ENCODE peak calls at places on chromosomes 11 and 22, in six cellular contexts. F is WTC11, C is K562, U is H1, E is HepG2, W is GM12878. H is an unnamed sample.

GRCh38 chr11:68008381-68009337 is 1.5 kb upstream of the ALDH3B1 start:
- DNase-seq in E (no peak), F (no peak), C (no peak), W (no peak), U (no peak), H (no peak)

GRCh38 chr22:46250783-46251125 is 661 bp upstream of the CDPF1 start:
- DNase-seq in U (no peak), E (no peak), W (no peak), F (peak), C (peak), H (no peak)

GRCh38 chr11:127609025-127609788 is 608.6 kb upstream of the KIRREL3 start:
- DNase-seq in E (no peak), U (no peak), F (no peak), C (no peak), W (no peak), H (no peak)

GRCh38 chr22:20009018-20009482 is 7.6 kb downstream of the ARVCF start:
- DNase-seq in C (no peak), W (no peak), U (no peak), F (no peak), E (no peak), H (no peak)

GRCh38 chr11:12235945-12236743 is 125.8 kb downstream of the MICAL2 start:
- DNase-seq in C (peak), U (no peak), F (no peak), E (peak), W (peak), H (peak)

GRCh38 chr22:30423296-30423958 is 2.1 kb upstream of the MTFP1 start:
- DNase-seq in U (no peak), C (no peak), W (no peak), E (no peak), F (peak), H (no peak)

GRCh38 chr11:44186531-44186930 is 91.1 kb downstream of the EXT2 start:
- DNase-seq in C (no peak), E (no peak), F (no peak), W (no peak), U (no peak), H (no peak)

GRCh38 chr11:72280726-72281315 is 36.8 kb upstream of the PHOX2A start:
- DNase-seq in C (no peak), F (no peak), W (no peak), E (no peak), U (no peak), H (no peak)

GRCh38 chr22:20220629-20221026 is 47.5 kb downstream of the RTN4R start:
- DNase-seq in E (no peak), W (no peak), U (no peak), C (no peak), F (no peak), H (no peak)

DNA sequence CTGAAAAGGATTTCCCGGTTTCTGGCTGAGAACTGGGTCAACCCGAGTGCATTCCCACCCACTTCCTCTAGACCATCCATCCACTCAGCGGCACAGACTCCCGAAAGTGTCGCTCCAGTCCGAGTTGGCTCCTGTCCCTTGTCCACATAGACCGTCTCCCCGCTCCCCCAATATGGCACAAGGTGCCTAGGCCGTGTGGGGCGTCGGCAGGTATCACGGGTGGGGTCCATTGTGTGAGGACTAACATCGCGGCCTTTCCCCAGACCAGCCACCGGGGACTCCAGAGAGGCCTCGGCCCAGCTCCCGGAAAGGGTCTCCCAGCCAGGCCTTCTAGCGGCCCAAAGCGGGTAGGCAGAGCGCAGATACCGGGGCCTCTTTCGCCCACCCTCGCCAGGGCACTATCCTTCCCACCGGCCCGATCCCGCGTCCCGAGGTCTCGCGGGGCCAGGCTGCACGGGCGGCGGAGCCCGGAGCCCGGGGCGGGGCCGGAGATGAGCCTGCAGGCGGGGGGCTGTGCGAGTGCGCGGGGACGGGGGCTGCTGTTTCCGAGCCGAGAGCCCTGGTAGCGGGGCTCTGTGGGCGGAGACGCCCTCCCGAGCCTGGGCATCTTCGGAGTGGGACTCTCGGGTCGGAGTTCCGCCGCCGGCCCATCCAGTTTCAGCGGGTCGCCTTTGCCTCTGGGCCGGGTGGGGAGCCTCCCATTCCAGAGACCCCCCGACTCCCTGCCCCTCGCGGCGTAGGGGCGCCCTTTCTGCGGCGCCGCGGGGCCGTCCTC is 21.1 kb downstream of the SERPINH1 start:
- DNase-seq in E (no peak), W (no peak), U (no peak), F (peak), C (peak), H (no peak)
- TF ChIP-seq ATF3 in E (no peak), W (no peak), U (no peak), F (no peak), C (no peak), H (no peak)

DNA sequence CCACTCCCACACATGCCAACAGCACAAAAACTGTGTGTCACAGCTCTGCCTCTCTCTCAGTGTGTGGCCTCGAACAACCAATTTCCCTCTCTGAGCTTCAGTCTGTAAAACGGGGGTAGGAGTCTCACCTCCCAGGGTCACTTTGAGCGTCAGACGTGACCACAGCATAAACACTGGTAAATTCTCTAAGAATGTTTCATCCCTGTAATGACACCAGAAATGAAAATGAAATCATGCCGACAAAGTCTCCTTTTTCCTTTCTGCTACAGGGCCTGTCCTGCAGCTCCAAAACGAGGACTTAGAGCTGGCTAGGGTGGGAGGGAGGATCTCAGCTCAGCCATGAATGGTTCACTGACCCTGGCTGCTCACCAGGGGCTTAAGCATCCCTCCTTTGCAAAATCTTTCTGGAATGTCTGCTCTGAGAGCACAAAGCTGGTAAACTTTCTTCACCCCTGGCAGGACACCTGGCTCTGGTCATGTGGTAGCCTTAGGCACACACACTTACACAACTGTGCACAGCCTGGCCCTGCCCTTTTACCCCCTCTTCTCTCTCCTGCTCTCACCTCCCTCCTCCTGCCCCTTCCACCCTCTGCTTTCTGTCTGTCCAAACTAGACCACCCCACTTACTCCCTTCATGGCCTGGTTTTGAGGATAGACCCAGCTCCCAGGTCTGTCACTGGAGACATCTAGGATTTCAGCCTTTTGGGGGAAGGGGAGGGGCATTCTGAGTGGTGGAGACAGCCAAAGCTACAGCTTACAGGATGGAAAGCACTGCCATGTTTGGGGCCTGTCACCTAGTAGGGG is 12.3 kb upstream of the TSKU start:
- DNase-seq in F (no peak), U (no peak), W (no peak), C (no peak), E (peak), H (no peak)
- TF ChIP-seq ATF3 in F (no peak), U (no peak), W (no peak), C (no peak), E (no peak), H (no peak)

DNA sequence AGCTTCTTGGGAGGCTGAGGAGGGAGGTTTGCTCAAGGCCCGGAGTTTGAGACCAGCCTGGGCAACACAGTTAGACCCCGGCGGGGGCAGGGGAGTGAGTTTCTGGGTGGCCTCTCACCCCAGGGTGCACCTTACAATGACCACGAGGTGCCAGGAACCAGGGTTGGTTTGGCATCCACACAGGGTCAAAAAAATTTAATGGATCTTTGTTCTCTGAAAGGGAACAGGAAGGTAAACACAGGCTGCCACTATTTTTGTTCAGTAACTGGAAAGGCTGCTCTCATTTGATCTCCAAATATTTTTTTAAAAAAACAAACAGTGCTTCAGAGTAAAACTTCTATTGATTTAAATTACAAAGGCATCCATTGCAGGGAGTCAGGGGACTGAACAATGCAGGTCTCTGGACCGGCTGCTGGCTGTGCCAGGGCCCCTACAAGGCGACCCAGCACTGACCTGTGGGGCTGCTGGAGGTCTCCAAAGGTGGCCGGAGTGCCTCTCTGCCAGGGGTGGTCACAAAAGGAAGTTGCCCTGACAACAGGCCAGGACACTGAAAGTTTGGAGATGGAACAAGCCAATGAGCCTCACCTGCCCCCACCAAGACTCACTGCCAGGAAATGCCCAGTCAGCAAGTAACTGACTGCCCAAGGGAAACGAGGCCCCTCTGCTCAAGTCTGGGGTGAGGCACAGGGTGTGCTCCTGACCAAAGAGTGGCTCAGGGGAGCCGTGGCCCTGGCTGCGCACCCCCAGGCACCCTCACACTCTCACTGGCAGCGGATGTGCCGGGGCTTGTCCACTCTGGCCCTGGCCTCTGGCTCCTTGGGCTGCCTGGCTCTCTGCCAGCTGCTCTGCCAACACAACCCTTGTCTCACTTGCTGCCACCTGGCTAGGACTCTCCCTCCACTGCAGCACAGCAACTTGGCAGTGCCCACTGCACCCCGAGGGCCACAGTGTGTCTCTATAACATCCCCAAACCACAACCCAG is 51.8 kb downstream of the ARFGAP3 start:
- DNase-seq in E (peak), U (no peak), W (no peak), F (no peak), C (no peak), H (no peak)
- TF ChIP-seq ATF3 in E (no peak), U (no peak), W (no peak), F (no peak), C (no peak), H (no peak)

GRCh38 chr11:2450321-2451041 is 5.7 kb downstream of the KCNQ1 start:
- DNase-seq in E (no peak), U (no peak), F (no peak), W (no peak), C (no peak), H (no peak)

GRCh38 chr11:2449548-2450320 is 4.9 kb downstream of the KCNQ1 start:
- DNase-seq in W (no peak), U (no peak), F (no peak), C (no peak), E (no peak), H (no peak)

GRCh38 chr11:2447253-2447950 is 2.6 kb downstream of the KCNQ1 start:
- DNase-seq in U (no peak), C (no peak), F (no peak), W (no peak), E (no peak), H (no peak)

GRCh38 chr11:2447951-2448650 is 3.3 kb downstream of the KCNQ1 start:
- DNase-seq in C (no peak), F (no peak), E (no peak), U (no peak), W (no peak), H (no peak)

DNA sequence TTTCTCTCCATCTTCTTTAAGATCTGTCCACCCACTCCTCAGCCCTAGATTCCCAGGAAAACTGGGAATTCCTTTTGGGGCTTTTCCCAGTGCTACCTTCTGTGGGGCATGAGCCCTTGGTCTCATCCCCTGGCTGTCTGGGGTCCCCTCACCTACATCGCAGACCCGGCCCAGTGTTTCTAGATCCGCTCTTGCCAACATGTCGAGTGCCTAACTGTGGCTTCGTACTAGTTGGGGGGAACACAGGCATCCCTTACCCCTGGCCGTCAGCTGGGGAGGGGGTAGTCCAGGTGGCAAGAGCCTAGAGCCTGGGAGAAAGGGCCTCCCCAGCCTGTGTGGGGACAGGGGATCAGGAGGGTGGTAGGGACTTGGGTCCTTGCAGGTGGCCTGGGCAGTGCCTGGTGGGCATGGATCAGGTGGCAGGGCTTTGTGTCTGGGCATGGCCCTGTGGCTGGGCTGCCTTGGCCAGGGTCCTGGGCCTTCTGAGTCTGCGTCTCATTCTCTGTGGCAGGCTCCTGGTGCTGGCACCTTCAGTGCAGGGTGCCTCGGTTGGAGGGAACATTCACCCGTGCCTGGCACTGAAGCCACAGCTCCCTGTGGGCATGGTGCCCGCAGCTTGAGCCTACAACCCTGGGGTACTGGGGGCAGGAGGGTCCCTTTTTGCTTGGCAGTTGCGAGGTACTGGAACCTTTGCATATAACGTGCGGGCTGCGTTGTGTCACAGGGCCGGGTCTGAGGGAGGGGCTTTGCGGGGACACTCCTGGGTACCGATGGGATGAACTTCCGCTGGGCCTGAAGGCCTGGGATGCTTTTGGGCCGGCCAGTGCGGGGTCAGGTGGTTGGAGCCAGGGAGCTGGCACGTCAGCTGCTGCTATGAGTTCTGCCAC is 4.1 kb downstream of the KCNQ1 start:
- DNase-seq in W (no peak), C (no peak), E (no peak), F (no peak), U (no peak), H (no peak)
- TF ChIP-seq ATF3 in W (no peak), C (no peak), E (no peak), F (no peak), U (no peak), H (no peak)

DNA sequence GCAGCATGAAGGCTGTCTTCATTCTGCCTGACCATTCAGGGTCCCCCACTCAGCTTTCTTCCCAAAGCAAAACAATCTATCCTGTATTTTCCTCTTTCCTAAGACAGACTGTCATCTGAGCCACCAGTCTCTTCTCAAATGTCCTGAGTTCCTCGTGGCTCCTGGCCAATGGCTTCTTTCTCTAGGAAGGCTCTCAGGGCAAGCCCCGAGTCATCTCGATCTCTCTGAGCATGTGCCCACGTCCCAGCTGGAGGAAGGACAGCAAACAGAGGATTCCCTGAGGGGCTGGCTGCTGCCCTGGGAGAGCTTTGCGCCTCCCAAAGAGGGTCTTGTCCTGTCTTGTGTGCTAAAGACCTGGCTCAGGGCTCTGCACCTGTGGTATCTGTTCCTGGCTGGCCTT is 8.3 kb downstream of the SLC37A2 start:
- DNase-seq in E (no peak), U (no peak), C (peak), W (no peak), F (no peak), H (no peak)
- TF ChIP-seq ATF3 in E (no peak), U (no peak), C (no peak), W (no peak), F (no peak), H (no peak)

GRCh38 chr11:57474751-57475115 is 14.4 kb downstream of the RTN4RL2 start:
- DNase-seq in F (no peak), W (no peak), U (no peak), E (no peak), C (no peak), H (no peak)
- TF ChIP-seq ATF3 in F (no peak), W (no peak), U (no peak), E (no peak), C (no peak), H (no peak)

GRCh38 chr22:29370556-29370955 is 17.8 kb downstream of the AP1B1 start:
- DNase-seq in C (no peak), E (no peak), F (no peak), W (no peak), U (no peak), H (no peak)

GRCh38 chr22:29369460-29369859 is 18.9 kb downstream of the AP1B1 start:
- DNase-seq in E (no peak), F (peak), W (no peak), U (peak), C (peak), H (no peak)
- TF ChIP-seq ATF3 in E (no peak), F (no peak), W (no peak), U (no peak), C (no peak), H (no peak)

GRCh38 chr11:46238078-46238966 is 39.1 kb upstream of the CREB3L1 start:
- DNase-seq in C (peak), F (peak), U (no peak), E (no peak), W (no peak), H (no peak)

GRCh38 chr11:46236918-46237247 is 40.6 kb upstream of the CREB3L1 start:
- DNase-seq in W (no peak), E (no peak), U (no peak), C (no peak), F (no peak), H (no peak)

GRCh38 chr11:46235777-46236688 is 41.4 kb upstream of the CREB3L1 start:
- DNase-seq in F (no peak), W (no peak), C (no peak), E (no peak), U (no peak), H (no peak)

GRCh38 chr11:46238967-46239800 is 38.3 kb upstream of the CREB3L1 start:
- DNase-seq in F (peak), E (peak), C (peak), W (no peak), U (peak), H (peak)

DNA sequence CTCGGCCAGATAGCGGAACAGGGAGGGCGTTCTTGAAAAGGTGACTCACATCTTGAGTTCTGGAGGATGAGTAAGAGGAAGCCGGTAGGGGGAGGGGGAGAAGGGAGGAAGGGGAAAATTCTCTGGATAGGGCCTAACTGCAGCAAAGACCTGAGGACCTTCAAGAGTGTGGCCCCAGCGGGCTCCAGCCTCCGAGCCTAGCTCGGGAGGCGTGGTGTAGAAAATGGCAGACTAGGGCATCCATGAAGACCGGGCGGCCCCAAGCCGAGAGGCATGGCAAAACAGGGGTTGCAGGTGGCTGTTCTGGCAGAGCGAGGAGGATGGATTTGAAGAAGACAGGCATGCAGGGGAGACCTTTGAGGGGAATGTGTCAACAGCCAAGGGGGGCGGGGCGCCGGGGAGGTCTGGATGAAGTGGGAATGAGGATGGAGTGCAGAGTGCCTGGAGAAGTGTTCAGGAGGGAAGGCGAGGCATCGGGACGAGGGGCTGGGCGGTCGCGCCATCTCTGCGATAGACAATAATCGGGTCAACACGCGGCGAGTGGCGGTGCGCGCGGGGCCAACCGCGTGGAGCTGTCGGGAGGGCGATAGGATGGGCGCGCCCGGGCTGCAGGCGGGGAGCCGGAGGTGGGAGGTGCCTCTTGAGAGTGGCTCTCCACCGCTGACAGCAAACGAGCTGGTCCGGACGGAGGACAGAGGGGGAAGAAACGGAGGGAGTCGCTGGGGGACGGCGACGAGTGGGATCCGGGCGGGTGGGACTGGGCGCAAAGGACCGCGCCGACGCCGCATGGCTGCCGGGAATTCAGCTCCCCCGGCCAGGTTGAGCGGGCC is 40.0 kb upstream of the CREB3L1 start:
- DNase-seq in W (no peak), E (no peak), F (peak), U (peak), C (peak), H (peak)
- TF ChIP-seq ATF3 in W (no peak), E (no peak), F (no peak), U (no peak), C (peak), H (no peak)

DNA sequence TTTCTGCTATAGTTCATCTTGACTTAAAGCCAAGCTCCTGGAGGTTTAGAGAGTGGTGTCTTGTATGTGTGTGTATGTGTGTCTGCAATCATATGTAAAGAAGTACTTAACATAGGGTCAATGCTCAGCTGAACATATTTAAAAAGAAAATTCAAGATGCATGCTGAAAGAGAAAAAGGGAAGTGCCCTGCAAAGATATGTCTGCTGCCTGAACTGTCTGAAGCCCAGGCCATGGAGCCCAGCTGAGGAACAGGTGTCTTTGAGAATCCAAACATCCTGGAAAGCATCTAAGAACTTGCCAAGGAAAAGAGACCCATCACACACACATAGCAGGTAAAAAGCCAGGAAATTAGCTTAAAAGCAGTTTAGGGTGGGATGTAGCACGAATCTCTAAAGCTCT is 6.6 kb downstream of the TCN1 start:
- DNase-seq in W (no peak), F (no peak), C (no peak), U (no peak), E (no peak), H (no peak)
- TF ChIP-seq ATF3 in W (no peak), F (no peak), C (no peak), U (no peak), E (no peak), H (no peak)

H was measured in HCT116.